ENCODE peak calls at places on chromosomes 11 and 22, in six cellular contexts. Y, R, W, E, I and J are unnamed samples. For H3K4me1, the result is how much of the 10 kb centered on the place peaks cover.

GRCh38 chr22:31901388-31902137 is 42.8 kb upstream of the YWHAH start:
- DNase-seq in E (no peak), R (no peak), W (no peak), I (no peak), Y (no peak), J (no peak)

GRCh38 chr11:8408151-8408930 is 144.7 kb upstream of the LMO1 start:
- DNase-seq in I (no peak), E (no peak), W (no peak), Y (no peak), R (no peak), J (no peak)

GRCh38 chr22:31241936-31242335 is 29.8 kb downstream of the LIMK2 start:
- DNase-seq in W (no peak), I (no peak), E (no peak), R (no peak), Y (peak), J (no peak)

GRCh38 chr11:134045799-134046635 is 22.9 kb upstream of the JAM3 start:
- DNase-seq in Y (peak), I (no peak), E (no peak), W (no peak), R (peak), J (no peak)

GRCh38 chr11:12210200-12210599 is 99.8 kb downstream of the MICAL2 start:
- DNase-seq in W (no peak), Y (no peak), E (no peak), I (no peak), R (no peak), J (no peak)

GRCh38 chr11:12372111-12372510 is 5.3 kb upstream of the PARVA start:
- DNase-seq in I (no peak), E (no peak), R (no peak), Y (no peak), W (no peak), J (no peak)

GRCh38 chr11:126137146-126137545 is 74.3 kb downstream of the RPUSD4 start:
- DNase-seq in I (no peak), W (no peak), E (no peak), Y (peak), R (no peak), J (no peak)

GRCh38 chr22:47337161-47337621 is 574.7 kb downstream of the TBC1D22A start:
- DNase-seq in I (no peak), E (no peak), W (no peak), R (no peak), Y (no peak), J (peak)

GRCh38 chr22:20390394-20390907 is 3.5 kb upstream of the ZNF74 start:
- DNase-seq in E (no peak), I (no peak), Y (no peak), R (no peak), W (no peak), J (no peak)

GRCh38 chr11:77705195-77705876 is 67.7 kb upstream of the CLNS1A start:
- DNase-seq in I (no peak), R (no peak), Y (peak), W (peak), E (no peak), J (peak)

GRCh38 chr11:12090761-12091261 is 19.6 kb upstream of the MICAL2 start:
- DNase-seq in E (no peak), Y (no peak), I (no peak), R (no peak), W (no peak), J (no peak)

GRCh38 chr11:88194990-88195389 is 19.7 kb upstream of the RAB38 start:
- DNase-seq in W (no peak), I (no peak), E (no peak), R (no peak), Y (no peak), J (no peak)

GRCh38 chr11:92227954-92228935 is 3.6 kb downstream of the FAT3 start:
- DNase-seq in R (peak), W (no peak), E (no peak), Y (no peak), I (no peak), J (no peak)

GRCh38 chr11:19891050-19891449 is 178.4 kb downstream of the NAV2 start:
- DNase-seq in Y (no peak), I (no peak), R (no peak), W (no peak), E (no peak), J (no peak)

GRCh38 chr22:20641198-20641892 is 132.6 kb upstream of the SERPIND1 start:
- DNase-seq in E (no peak), I (no peak), R (no peak), Y (no peak), W (no peak), J (no peak)

GRCh38 chr11:123064268-123064657 is 2.3 kb upstream of the HSPA8 start:
- DNase-seq in I (no peak), W (no peak), E (no peak), Y (no peak), R (no peak), J (no peak)

GRCh38 chr11:119729581-119730346 is 764 bp upstream of the NECTIN1 start:
- DNase-seq in W (no peak), I (no peak), R (peak), Y (peak), E (no peak), J (peak)

GRCh38 chr11:130480166-130480565 is 31.7 kb downstream of the ADAMTS15 start:
- DNase-seq in I (no peak), R (no peak), E (no peak), W (no peak), Y (peak), J (no peak)

GRCh38 chr11:134939905-134940304 is 527.9 kb upstream of the B3GAT1 start:
- DNase-seq in I (no peak), R (peak), W (no peak), E (no peak), Y (peak), J (no peak)

GRCh38 chr11:66727282-66727882 is 1.6 kb downstream of the SPTBN2 start:
- DNase-seq in Y (peak), E (no peak), W (no peak), R (peak), I (peak), J (peak)

DNA sequence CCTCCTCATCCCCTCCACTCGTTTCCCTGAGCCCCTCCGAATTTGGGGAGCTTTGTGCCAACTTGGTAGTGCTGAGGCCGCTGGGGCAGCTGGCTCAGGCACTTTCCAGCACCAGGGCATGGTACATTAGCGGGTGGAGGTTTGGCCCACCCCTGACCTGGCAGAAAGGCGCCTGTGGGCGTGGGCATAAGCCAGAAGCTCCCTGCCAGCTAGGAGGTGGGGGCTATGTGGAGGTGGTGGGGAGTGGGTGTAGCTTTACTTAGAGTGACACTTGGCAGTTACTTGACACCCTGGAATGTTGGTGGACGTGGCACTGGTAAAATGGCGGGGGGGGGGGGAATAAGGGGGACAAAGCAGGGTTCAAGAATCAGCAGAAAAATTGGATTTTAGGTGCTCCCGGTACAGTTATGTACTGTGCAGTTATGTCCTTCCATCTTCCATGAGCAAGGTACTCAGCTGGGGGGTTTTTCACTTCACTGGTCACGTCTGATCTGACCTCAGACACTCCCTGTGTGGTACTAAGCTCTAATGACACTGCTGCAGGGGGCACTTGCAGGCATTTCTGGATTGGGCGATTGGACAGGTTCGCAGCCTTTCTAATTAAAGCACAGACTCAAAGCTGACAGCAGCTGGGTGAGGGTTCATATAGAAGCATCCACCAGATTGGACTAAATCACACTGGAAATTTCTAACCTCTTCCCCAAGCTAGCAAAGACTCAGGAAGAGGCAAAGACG is 10.4 kb upstream of the IGF2 start:
- DNase-seq in W (no peak), E (no peak), I (no peak), R (peak), Y (no peak), J (no peak)
- H3K4me1 ChIP-seq in W (under half), E (under half), I (under half), R (under half), Y (under half), J (under half)

GRCh38 chr11:83119216-83119615 is 37.7 kb upstream of the PCF11 start:
- DNase-seq in W (no peak), R (no peak), Y (peak), I (no peak), E (no peak), J (no peak)
- H3K4me1 ChIP-seq in W (under half), R (under half), Y (under half), I (half or more), E (under half), J (under half)

GRCh38 chr22:26648761-26649363 is 8.5 kb upstream of the MIAT start:
- DNase-seq in R (no peak), E (no peak), I (no peak), Y (peak), W (no peak), J (no peak)
- H3K4me1 ChIP-seq in R (half or more), E (under half), I (half or more), Y (under half), W (under half), J (under half)

GRCh38 chr11:83156996-83157754 is at the start of gene PCF11:
- DNase-seq in E (no peak), W (peak), R (no peak), Y (no peak), I (no peak), J (peak)
- H3K4me1 ChIP-seq in E (under half), W (under half), R (under half), Y (under half), I (under half), J (under half)

GRCh38 chr11:14977481-14977880 is 5.3 kb upstream of the CALCA start:
- DNase-seq in W (no peak), Y (no peak), E (no peak), I (no peak), R (no peak), J (no peak)

GRCh38 chr11:14980854-14981253 is 8.7 kb upstream of the CALCA start:
- DNase-seq in W (no peak), Y (no peak), I (no peak), E (no peak), R (no peak), J (no peak)

DNA sequence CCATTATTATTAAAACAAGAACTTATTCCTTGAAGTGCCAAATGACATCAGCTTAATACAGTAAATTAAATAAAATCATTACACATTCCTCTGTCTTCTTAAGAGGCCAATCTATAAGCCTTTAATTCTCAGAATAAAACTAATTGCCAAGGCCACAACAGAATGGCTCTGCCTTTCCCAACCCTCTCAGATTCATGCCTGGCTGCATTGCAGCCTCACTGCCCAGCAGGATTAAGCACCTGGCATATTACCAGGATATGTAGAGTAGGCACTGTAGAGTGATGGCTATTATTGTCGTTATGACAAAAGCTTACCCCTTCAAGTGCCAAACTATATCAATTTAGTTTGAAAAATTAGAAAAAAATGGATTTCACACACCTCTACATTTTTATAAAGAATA is 9.4 kb upstream of the CALCA start:
- DNase-seq in R (no peak), W (no peak), E (no peak), I (no peak), Y (no peak), J (no peak)
- H3K4me1 ChIP-seq in R (under half), W (under half), E (under half), I (under half), Y (under half), J (under half)

DNA sequence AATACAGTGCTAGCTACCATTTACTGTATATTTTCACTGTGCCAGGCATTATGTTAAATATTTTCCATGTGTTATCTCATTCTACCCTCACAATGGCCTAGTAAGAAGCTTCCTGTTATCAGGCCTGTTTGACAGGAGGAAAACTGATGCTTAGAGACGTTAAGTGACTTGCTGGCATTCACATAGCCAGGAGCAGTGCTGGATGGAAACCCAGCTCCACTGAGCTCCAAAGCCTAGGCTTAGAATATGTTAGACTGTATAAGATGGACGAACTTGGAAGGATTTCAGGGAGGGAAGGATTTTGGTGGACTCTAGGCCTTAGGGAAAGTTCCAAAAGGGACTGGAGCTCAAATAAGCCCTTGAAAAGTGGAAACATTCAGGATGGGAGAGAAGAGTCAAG is 2.1 kb downstream of the CD44 start:
- DNase-seq in W (no peak), R (no peak), E (no peak), I (no peak), Y (peak), J (no peak)
- H3K4me1 ChIP-seq in W (under half), R (under half), E (half or more), I (half or more), Y (under half), J (under half)

GRCh38 chr22:23237201-23237798 is 57.0 kb downstream of the BCR start:
- DNase-seq in W (peak), E (no peak), R (peak), I (no peak), Y (peak), J (peak)
- H3K4me1 ChIP-seq in W (under half), E (under half), R (under half), I (half or more), Y (under half), J (under half)

GRCh38 chr11:68202165-68202564 is 10.9 kb downstream of the KMT5B start:
- DNase-seq in Y (no peak), I (no peak), W (no peak), E (no peak), R (no peak), J (no peak)
- H3K4me1 ChIP-seq in Y (under half), I (under half), W (under half), E (under half), R (under half), J (under half)